ENCODE peak calls at places on chromosome 21, in nine cellular contexts. W, J, S, Y, T, M, L, I and P are unnamed samples.

GRCh38 chr21:35014302-35015044 is 34.6 kb downstream of the RUNX1 start:
- DNase-seq in W (no peak), J (no peak), S (no peak), Y (no peak), T (no peak), M (no peak), L (no peak), I (no peak), P (no peak)

GRCh38 chr21:33541105-33541711 is 709 bp downstream of the GART start:
- DNase-seq in W (no peak), J (no peak), S (no peak), Y (no peak), T (peak; percentile 52), M (no peak), L (no peak), I (peak; percentile 50), P (no peak)

GRCh38 chr21:25375675-25376074 is 231.6 kb downstream of the MRPL39 start:
- DNase-seq in W (no peak), J (no peak), S (no peak), Y (no peak), T (no peak), M (no peak), L (no peak), I (no peak), P (no peak)

GRCh38 chr21:34351786-34352241 is 12.0 kb upstream of the KCNE2 start:
- DNase-seq in W (no peak), J (no peak), S (no peak), Y (peak; percentile 66), T (peak; percentile 53), M (no peak), L (peak; percentile 16), I (peak; percentile 79), P (no peak)

GRCh38 chr21:31372176-31372765 is 28.2 kb upstream of the TIAM1 start:
- DNase-seq in W (no peak), J (no peak), S (no peak), Y (no peak), T (no peak), M (no peak), L (no peak), I (no peak), P (no peak)

GRCh38 chr21:33230518-33231324 is 983 bp downstream of the IFNAR2 start:
- DNase-seq in W (peak; percentile 43), J (no peak), S (peak; percentile 76), Y (peak; percentile 50), T (peak; percentile 59), M (peak; percentile 63), L (peak; percentile 36), I (peak; percentile 84), P (peak; percentile 18)

GRCh38 chr21:14520535-14520934 is 25.6 kb downstream of the SAMSN1 start:
- DNase-seq in W (no peak), J (no peak), S (no peak), Y (no peak), T (no peak), M (peak; percentile 59), L (no peak), I (no peak), P (no peak)

GRCh38 chr21:34818663-34819158 is 149.9 kb downstream of the CLIC6 start:
- DNase-seq in W (no peak), J (no peak), S (no peak), Y (no peak), T (no peak), M (no peak), L (no peak), I (no peak), P (no peak)

GRCh38 chr21:20968391-20968790 is 29.8 kb upstream of the NCAM2 start:
- DNase-seq in W (no peak), J (no peak), S (no peak), Y (no peak), T (peak; percentile 32), M (no peak), L (no peak), I (no peak), P (no peak)

GRCh38 chr21:38322551-38322950 is 65.8 kb downstream of the KCNJ15 start:
- DNase-seq in W (no peak), J (no peak), S (no peak), Y (no peak), T (no peak), M (no peak), L (no peak), I (no peak), P (no peak)

GRCh38 chr21:38793060-38793459 is 12.7 kb upstream of the ETS2 start:
- DNase-seq in W (no peak), J (no peak), S (no peak), Y (no peak), T (no peak), M (no peak), L (no peak), I (no peak), P (no peak)

GRCh38 chr21:31731802-31732537 is at the start of gene SCAF4:
- DNase-seq in W (peak; percentile 86), J (peak; percentile 89), S (peak; percentile 94), Y (peak; percentile 92), T (peak; percentile 91), M (peak; percentile 94), L (peak; percentile 89), I (peak; percentile 95), P (peak; percentile 76)

GRCh38 chr21:43611598-43612369 is 47.5 kb downstream of the HSF2BP start:
- DNase-seq in W (peak; percentile 64), J (peak; percentile 66), S (peak; percentile 85), Y (peak; percentile 75), T (peak; percentile 73), M (peak; percentile 71), L (peak; percentile 41), I (peak; percentile 88), P (no peak)

GRCh38 chr21:31609081-31609480 is 50.4 kb upstream of the SOD1 start:
- DNase-seq in W (no peak), J (no peak), S (no peak), Y (no peak), T (peak; percentile 21), M (no peak), L (no peak), I (no peak), P (no peak)

GRCh38 chr21:35796834-35797233 is 263.5 kb downstream of the SETD4 start:
- DNase-seq in W (no peak), J (no peak), S (no peak), Y (no peak), T (no peak), M (no peak), L (no peak), I (no peak), P (no peak)

DNA sequence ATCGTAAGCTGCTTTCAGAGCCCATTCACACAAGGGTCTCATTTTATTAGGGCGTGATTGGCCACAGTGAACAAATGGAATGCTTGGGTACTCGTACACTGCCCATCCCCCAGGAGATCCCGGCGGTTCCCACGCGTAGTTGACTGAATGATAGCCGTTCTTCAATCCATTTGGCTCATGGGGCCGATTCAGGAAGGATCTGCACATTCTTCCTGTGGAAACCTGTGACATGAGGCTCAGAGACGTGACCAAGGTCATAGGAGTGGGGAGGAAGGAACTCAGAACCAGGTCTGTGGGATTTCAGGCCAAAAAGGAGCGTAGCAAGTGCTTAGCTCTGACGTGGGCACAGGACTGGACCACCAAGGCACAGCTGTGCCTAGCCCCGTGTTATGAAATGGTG is 11.7 kb downstream of the ABCG1 start:
- DNase-seq in W (no peak), J (no peak), S (peak; percentile 53), Y (no peak), T (no peak), M (peak; percentile 17), L (no peak), I (no peak), P (no peak)
- H3K36me3 ChIP-seq in W (no peaks in the 10 kb centered on the region), J (no peaks in the 10 kb centered on the region), S (no peaks in the 10 kb centered on the region), Y (no peaks in the 10 kb centered on the region), T (no peaks in the 10 kb centered on the region), M (peaks cover 17% of the 10 kb centered on the region), L (no peaks in the 10 kb centered on the region), I (no peaks in the 10 kb centered on the region), P (peaks cover 5% of the 10 kb centered on the region)

GRCh38 chr21:45433301-45433700 is 28.3 kb downstream of the COL18A1 start:
- DNase-seq in W (no peak), J (no peak), S (no peak), Y (no peak), T (no peak), M (no peak), L (no peak), I (no peak), P (no peak)
- H3K27ac ChIP-seq in W (peak overlapping the region; percentile 33), J (peak overlapping the region; percentile 65), S (peak overlapping the region; percentile 65), Y (peak overlapping the region; percentile 85), T (no peak overlapping the region), M (no peak overlapping the region), L (no peak overlapping the region), I (peak overlapping the region; percentile 54), P (no peak overlapping the region)

GRCh38 chr21:37186983-37187382 is 80.2 kb downstream of the VPS26C start:
- DNase-seq in W (no peak), J (no peak), S (no peak), Y (no peak), T (no peak), M (no peak), L (no peak), I (no peak), P (no peak)

GRCh38 chr21:37182222-37182621 is 84.9 kb downstream of the VPS26C start:
- DNase-seq in W (no peak), J (no peak), S (no peak), Y (no peak), T (no peak), M (no peak), L (no peak), I (no peak), P (no peak)

GRCh38 chr21:37183749-37184148 is 83.4 kb downstream of the VPS26C start:
- DNase-seq in W (no peak), J (no peak), S (no peak), Y (no peak), T (no peak), M (no peak), L (no peak), I (no peak), P (no peak)

GRCh38 chr21:37188825-37189224 is 78.3 kb downstream of the VPS26C start:
- DNase-seq in W (no peak), J (no peak), S (no peak), Y (no peak), T (no peak), M (no peak), L (no peak), I (no peak), P (no peak)

GRCh38 chr21:37184784-37185593 is 82.1 kb downstream of the VPS26C start:
- DNase-seq in W (no peak), J (no peak), S (no peak), Y (no peak), T (no peak), M (no peak), L (no peak), I (no peak), P (no peak)
- H3K36me3 ChIP-seq in W (no peaks in the 10 kb centered on the region), J (no peaks in the 10 kb centered on the region), S (peaks cover 10% of the 10 kb centered on the region), Y (no peaks in the 10 kb centered on the region), T (no peaks in the 10 kb centered on the region), M (peaks cover 70% of the 10 kb centered on the region), L (peaks cover 31% of the 10 kb centered on the region), I (no peaks in the 10 kb centered on the region), P (peaks cover 31% of the 10 kb centered on the region)

GRCh38 chr21:24259241-24259640 is 1348.0 kb downstream of the MRPL39 start:
- DNase-seq in W (no peak), J (no peak), S (no peak), Y (no peak), T (no peak), M (no peak), L (no peak), I (no peak), P (no peak)

GRCh38 chr21:24255591-24255990 is 1351.7 kb downstream of the MRPL39 start:
- DNase-seq in W (no peak), J (no peak), S (no peak), Y (no peak), T (no peak), M (no peak), L (no peak), I (no peak), P (no peak)

GRCh38 chr21:24265987-24266386 is 1341.3 kb downstream of the MRPL39 start:
- DNase-seq in W (no peak), J (no peak), S (no peak), Y (no peak), T (no peak), M (no peak), L (no peak), I (no peak), P (no peak)

GRCh38 chr21:24260751-24261150 is 1346.5 kb downstream of the MRPL39 start:
- DNase-seq in W (no peak), J (no peak), S (no peak), Y (no peak), T (no peak), M (no peak), L (no peak), I (no peak), P (no peak)
- H3K27ac ChIP-seq in W (no peak overlapping the region), J (no peak overlapping the region), S (no peak overlapping the region), Y (no peak overlapping the region), T (no peak overlapping the region), M (no peak overlapping the region), L (no peak overlapping the region), I (no peak overlapping the region), P (no peak overlapping the region)